ENCODE peak calls at places on chromosomes 7 and 10, in seven cellular contexts. X, O, T, L, I, C and R are unnamed samples.

GRCh38 chr10:113958631-113959382 is 84.9 kb upstream of the ADRB1 start:
- DNase-seq in L (no peak), O (no peak), I (peak; percentile 31), T (peak; percentile 32), C (peak; percentile 41), X (no peak), R (peak; percentile 22)

GRCh38 chr7:7051221-7051877 is 131.0 kb upstream of the C1GALT1 start:
- DNase-seq in T (no peak), X (no peak), C (peak; percentile 13), O (no peak), I (no peak), L (no peak), R (no peak)

GRCh38 chr7:137985897-137986251 is 16.0 kb downstream of the CREB3L2 start:
- DNase-seq in L (no peak), O (no peak), I (no peak), C (no peak), T (no peak), X (no peak), R (no peak)

GRCh38 chr10:123744226-123744536 is 78.0 kb downstream of the GPR26 start:
- DNase-seq in T (no peak), L (no peak), O (peak; percentile 5), X (no peak), C (no peak), I (no peak), R (no peak)

GRCh38 chr7:138170298-138170697 is 94.0 kb downstream of the AKR1D1 start:
- DNase-seq in L (no peak), O (no peak), T (no peak), I (no peak), C (no peak), X (no peak), R (no peak)

GRCh38 chr7:114087674-114088539 is 169.1 kb upstream of the PPP1R3A start:
- DNase-seq in O (no peak), T (no peak), X (no peak), I (no peak), L (no peak), C (no peak), R (no peak)

GRCh38 chr7:44980393-44981034 is 1.7 kb upstream of the MYO1G start:
- DNase-seq in O (no peak), X (no peak), T (peak; percentile 43), C (peak; percentile 32), L (no peak), I (no peak), R (no peak)

GRCh38 chr7:28835800-28836199 is 122.3 kb downstream of the TRIL start:
- DNase-seq in X (no peak), C (no peak), L (no peak), O (no peak), I (no peak), T (no peak), R (no peak)

GRCh38 chr7:86908948-86909347 is 150.5 kb downstream of the ELAPOR2 start:
- DNase-seq in T (no peak), L (no peak), I (no peak), C (no peak), O (no peak), X (no peak), R (no peak)

GRCh38 chr10:63346015-63346441 is 119.7 kb downstream of the JMJD1C start:
- DNase-seq in L (no peak), X (no peak), I (no peak), T (no peak), O (no peak), C (no peak), R (no peak)

GRCh38 chr10:94108200-94108599 is 114.5 kb downstream of the PLCE1 start:
- DNase-seq in T (no peak), C (no peak), X (no peak), I (no peak), O (no peak), L (no peak), R (no peak)

GRCh38 chr10:32983333-32983909 is 25.4 kb upstream of the ITGB1 start:
- DNase-seq in L (no peak), O (no peak), I (no peak), X (no peak), T (no peak), C (no peak), R (no peak)

GRCh38 chr10:88791924-88792323 is 10.6 kb upstream of the LIPM start:
- DNase-seq in I (no peak), T (no peak), C (no peak), L (no peak), X (no peak), O (no peak), R (no peak)

GRCh38 chr7:6170571-6171531 is 101.6 kb downstream of the CYTH3 start:
- DNase-seq in C (no peak), X (no peak), L (no peak), O (no peak), I (no peak), T (no peak), R (no peak)

GRCh38 chr10:102404361-102405107 is 9.0 kb downstream of the NFKB2 start:
- DNase-seq in O (no peak), T (no peak), L (no peak), I (no peak), X (no peak), C (no peak), R (no peak)

GRCh38 chr10:113216068-113216467 is 266.0 kb downstream of the TCF7L2 start:
- DNase-seq in O (no peak), L (no peak), X (no peak), I (no peak), C (no peak), T (no peak), R (no peak)

GRCh38 chr7:51019231-51019844 is 236.6 kb upstream of the GRB10 start:
- DNase-seq in T (no peak), L (no peak), I (no peak), O (no peak), C (no peak), X (no peak), R (no peak)

GRCh38 chr7:27774717-27775328 is 34.9 kb downstream of the TAX1BP1 start:
- DNase-seq in C (no peak), T (no peak), I (no peak), O (no peak), L (no peak), X (no peak), R (no peak)

GRCh38 chr7:101996131-101996691 is 178.8 kb downstream of the CUX1 start:
- DNase-seq in O (no peak), X (no peak), T (no peak), C (no peak), I (no peak), L (no peak), R (no peak)

GRCh38 chr10:113681533-113682470 is 2.1 kb downstream of the CASP7 start:
- DNase-seq in T (no peak), X (no peak), C (no peak), I (no peak), O (no peak), L (no peak), R (no peak)

GRCh38 chr10:15084502-15084922 is 4.1 kb downstream of the ACBD7 start:
- DNase-seq in L (no peak), C (peak; percentile 18), X (peak; percentile 68), I (peak; percentile 55), O (no peak), T (peak; percentile 44), R (no peak)
- TF ChIP-seq CTCF in L (no peak), C (peak; percentile 17), X (no peak), I (no peak), O (no peak), T (no peak), R (no peak)

GRCh38 chr10:80492875-80493413 is 38.8 kb downstream of the TSPAN14 start:
- DNase-seq in X (no peak), T (no peak), I (no peak), C (no peak), L (no peak), O (no peak), R (no peak)
- H3K27ac ChIP-seq in X (no peak overlapping the region), T (no peak overlapping the region), I (peak overlapping the region; percentile 32), C (no peak overlapping the region), L (no peak overlapping the region), O (no peak overlapping the region), R (no peak overlapping the region)

GRCh38 chr7:139753079-139753692 is 24.6 kb downstream of the HIPK2 start:
- DNase-seq in I (no peak), X (no peak), T (no peak), C (no peak), O (no peak), L (no peak), R (no peak)
- TF ChIP-seq CTCF in I (no peak), X (no peak), T (peak; percentile 22), C (no peak), O (no peak), L (peak; percentile 18), R (peak; percentile 41)

GRCh38 chr7:99030145-99030856 is 113.6 kb downstream of the SMURF1 start:
- DNase-seq in C (no peak), X (no peak), L (no peak), O (no peak), I (no peak), T (no peak), R (no peak)
- H3K27ac ChIP-seq in C (peak overlapping the region; percentile 57), X (no peak overlapping the region), L (peak overlapping the region; percentile 75), O (no peak overlapping the region), I (peak overlapping the region; percentile 75), T (peak overlapping the region; percentile 92), R (peak overlapping the region; percentile 60)

GRCh38 chr7:88429382-88429781 is 122.7 kb upstream of the STEAP4 start:
- DNase-seq in X (no peak), L (no peak), I (no peak), O (no peak), T (no peak), C (no peak), R (no peak)
- TF ChIP-seq CTCF in X (no peak), L (peak; percentile 20), I (no peak), O (no peak), T (no peak), C (no peak), R (no peak)

DNA sequence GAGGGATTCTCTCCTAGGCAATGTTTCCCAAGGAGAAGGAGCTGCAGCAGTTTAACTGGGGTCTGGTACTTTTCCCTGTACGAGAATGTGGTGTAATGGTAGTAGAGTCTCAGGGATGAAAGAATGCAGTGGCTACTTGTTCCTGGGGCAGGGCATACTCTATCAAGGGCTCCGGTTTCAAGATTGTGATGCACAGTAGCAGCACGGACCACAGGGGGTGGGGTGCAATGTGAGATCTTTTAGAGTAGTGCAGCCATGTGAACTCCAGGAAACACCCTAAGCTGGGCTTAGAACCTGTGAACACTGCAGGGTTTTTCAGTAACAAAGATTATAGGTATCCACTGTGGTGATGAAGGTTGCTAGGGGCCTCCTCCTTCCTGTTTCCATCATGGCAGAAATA is 903.9 kb downstream of the NRG3 start:
- DNase-seq in I (no peak), L (no peak), X (no peak), O (no peak), T (no peak), C (no peak), R (no peak)
- H3K27ac ChIP-seq in I (no peak overlapping the region), L (no peak overlapping the region), X (no peak overlapping the region), O (no peak overlapping the region), T (no peak overlapping the region), C (no peak overlapping the region), R (no peak overlapping the region)